ENCODE peak calls at places on chromosomes 6 and 20, in four cellular contexts. One of them, this sample, is unnamed.

GRCh38 chr20:63884506-63885263 is 10.2 kb upstream of the DNAJC5 start:
- DNase-seq in HCT116: no peak
- DNase-seq in K562: no peak
- DNase-seq in HepG2: no peak
- DNase-seq in this sample: no peak

GRCh38 chr6:13916230-13916944 is 8.4 kb upstream of the RNF182 start:
- DNase-seq in HCT116: no peak
- DNase-seq in K562: peak
- DNase-seq in HepG2: no peak
- DNase-seq in this sample: no peak

GRCh38 chr6:146859795-146860495 is 261.2 kb downstream of the ADGB start:
- DNase-seq in HCT116: no peak
- DNase-seq in K562: no peak
- DNase-seq in HepG2: no peak
- DNase-seq in this sample: no peak

GRCh38 chr20:1313236-1313964 is 15.5 kb downstream of the SDCBP2 start:
- DNase-seq in HCT116: peak
- DNase-seq in K562: peak
- DNase-seq in HepG2: peak
- DNase-seq in this sample: peak

GRCh38 chr6:109025639-109026038 is 69.0 kb downstream of the SESN1 start:
- DNase-seq in HCT116: no peak
- DNase-seq in K562: no peak
- DNase-seq in HepG2: no peak
- DNase-seq in this sample: no peak

GRCh38 chr6:105072799-105073199 is 107.0 kb downstream of the POPDC3 start:
- DNase-seq in HCT116: no peak
- DNase-seq in K562: no peak
- DNase-seq in HepG2: peak
- DNase-seq in this sample: no peak

GRCh38 chr6:101276066-101276465 is 117.4 kb upstream of the GRIK2 start:
- DNase-seq in HCT116: no peak
- DNase-seq in K562: no peak
- DNase-seq in HepG2: no peak
- DNase-seq in this sample: no peak

GRCh38 chr6:105428342-105428957 is 25.6 kb upstream of the PREP start:
- DNase-seq in HCT116: peak
- DNase-seq in K562: no peak
- DNase-seq in HepG2: peak
- DNase-seq in this sample: no peak

GRCh38 chr20:54535045-54535444 is 59.7 kb downstream of the DOK5 start:
- DNase-seq in HCT116: no peak
- DNase-seq in K562: no peak
- DNase-seq in HepG2: no peak
- DNase-seq in this sample: no peak

GRCh38 chr6:26457407-26457795 is 354 bp upstream of the BTN2A1 start:
- DNase-seq in HCT116: no peak
- DNase-seq in K562: peak
- DNase-seq in HepG2: no peak
- DNase-seq in this sample: no peak

GRCh38 chr20:11716945-11717248 is 200.8 kb upstream of the BTBD3 start:
- DNase-seq in HCT116: no peak
- DNase-seq in K562: no peak
- DNase-seq in HepG2: no peak
- DNase-seq in this sample: no peak

GRCh38 chr6:159093608-159094443 is 49.0 kb upstream of the TAGAP start:
- DNase-seq in HCT116: no peak
- DNase-seq in K562: no peak
- DNase-seq in HepG2: no peak
- DNase-seq in this sample: no peak

GRCh38 chr20:34629342-34629741 is 47.5 kb downstream of the PIGU start:
- DNase-seq in HCT116: no peak
- DNase-seq in K562: no peak
- DNase-seq in HepG2: no peak
- DNase-seq in this sample: no peak

GRCh38 chr6:136927313-136927712 is 5.2 kb downstream of the SLC35D3 start:
- DNase-seq in HCT116: peak
- DNase-seq in K562: no peak
- DNase-seq in HepG2: peak
- DNase-seq in this sample: peak

GRCh38 chr6:108966855-108967755 is 118.9 kb downstream of the ARMC2 start:
- DNase-seq in HCT116: peak
- DNase-seq in K562: no peak
- DNase-seq in HepG2: peak
- DNase-seq in this sample: no peak

GRCh38 chr20:4225778-4226177 is 210.4 kb upstream of the RNF24 start:
- DNase-seq in HCT116: no peak
- DNase-seq in K562: no peak
- DNase-seq in HepG2: peak
- DNase-seq in this sample: no peak

GRCh38 chr6:45687570-45687969 is 309.8 kb upstream of the SUPT3H start:
- DNase-seq in HCT116: no peak
- DNase-seq in K562: no peak
- DNase-seq in HepG2: no peak
- DNase-seq in this sample: no peak

GRCh38 chr6:3139090-3139903 is 18.0 kb downstream of the TUBB2A start:
- DNase-seq in HCT116: no peak
- DNase-seq in K562: no peak
- DNase-seq in HepG2: peak
- DNase-seq in this sample: no peak

GRCh38 chr20:17612287-17612974 is 42.6 kb downstream of the DSTN start:
- DNase-seq in HCT116: no peak
- DNase-seq in K562: no peak
- DNase-seq in HepG2: peak
- DNase-seq in this sample: no peak

GRCh38 chr6:157242791-157243190 is 80.5 kb downstream of the TMEM242 start:
- DNase-seq in HCT116: no peak
- DNase-seq in K562: no peak
- DNase-seq in HepG2: no peak
- DNase-seq in this sample: no peak

GRCh38 chr20:46269372-46269771 is 38.9 kb downstream of the CDH22 start:
- DNase-seq in HCT116: no peak
- DNase-seq in K562: no peak
- DNase-seq in HepG2: no peak
- DNase-seq in this sample: no peak

GRCh38 chr6:116096979-116097816 is 3.5 kb upstream of the NT5DC1 start:
- DNase-seq in HCT116: no peak
- DNase-seq in K562: no peak
- DNase-seq in HepG2: no peak
- DNase-seq in this sample: no peak

GRCh38 chr6:40947876-40948514 is 91.0 kb downstream of the UNC5CL start:
- DNase-seq in HCT116: no peak
- DNase-seq in K562: no peak
- DNase-seq in HepG2: no peak
- DNase-seq in this sample: no peak

GRCh38 chr20:31237763-31238162 is 19.7 kb upstream of the DEFB115 start:
- DNase-seq in HCT116: no peak
- DNase-seq in K562: no peak
- DNase-seq in HepG2: no peak
- DNase-seq in this sample: no peak

GRCh38 chr6:160137130-160137988 is 15.7 kb downstream of the SLC22A1 start:
- DNase-seq in HCT116: no peak
- DNase-seq in K562: no peak
- DNase-seq in HepG2: peak
- DNase-seq in this sample: no peak

GRCh38 chr6:21742238-21742660 is 148.7 kb downstream of the SOX4 start:
- DNase-seq in HCT116: peak
- DNase-seq in K562: no peak
- DNase-seq in HepG2: no peak
- DNase-seq in this sample: no peak

GRCh38 chr6:88574666-88575065 is 388.8 kb downstream of the RNGTT start:
- DNase-seq in HCT116: no peak
- DNase-seq in K562: no peak
- DNase-seq in HepG2: no peak
- DNase-seq in this sample: no peak

GRCh38 chr6:26155066-26155925 is 68.1 kb downstream of the HFE start:
- DNase-seq in HCT116: no peak
- DNase-seq in K562: no peak
- DNase-seq in HepG2: peak
- DNase-seq in this sample: no peak

GRCh38 chr6:6515691-6516607 is 72.6 kb upstream of the LY86 start:
- DNase-seq in HCT116: no peak
- DNase-seq in K562: no peak
- DNase-seq in HepG2: no peak
- DNase-seq in this sample: no peak

GRCh38 chr6:154824076-154824475 is 90.9 kb downstream of the SCAF8 start:
- DNase-seq in HCT116: no peak
- DNase-seq in K562: no peak
- DNase-seq in HepG2: no peak
- DNase-seq in this sample: no peak

GRCh38 chr20:41082306-41082705 is 53.7 kb downstream of the TOP1 start:
- DNase-seq in HCT116: no peak
- DNase-seq in K562: no peak
- DNase-seq in HepG2: no peak
- DNase-seq in this sample: no peak

GRCh38 chr6:84811351-84811750 is 47.0 kb upstream of the TBX18 start:
- DNase-seq in HCT116: no peak
- DNase-seq in K562: no peak
- DNase-seq in HepG2: no peak
- DNase-seq in this sample: no peak
- TF ChIP-seq TCF7L2 in HCT116: no peak
- TF ChIP-seq TCF7L2 in K562: no peak
- TF ChIP-seq TCF7L2 in HepG2: no peak
- TF ChIP-seq TCF7L2 in this sample: no peak

DNA sequence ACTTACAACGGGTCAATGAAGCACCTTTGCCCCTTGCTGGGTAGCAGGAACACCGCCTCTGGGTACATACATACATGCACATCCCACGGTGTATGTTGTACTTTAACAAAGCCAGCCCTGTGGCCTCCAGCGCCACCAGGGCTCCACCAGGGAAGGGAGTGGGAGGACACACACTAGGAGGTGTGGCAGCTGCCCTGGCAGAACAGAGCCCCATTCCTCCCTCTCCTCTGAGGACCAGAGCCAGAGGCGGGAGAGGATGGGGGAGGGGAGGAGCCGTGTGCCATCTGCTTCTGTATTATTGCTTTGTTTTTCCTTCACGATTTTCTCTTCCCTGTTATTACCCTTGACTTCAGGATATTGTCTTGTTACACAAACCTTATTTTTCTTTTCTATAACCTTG is 105.8 kb upstream of the TRAF3IP2 start:
- DNase-seq in HCT116: no peak
- DNase-seq in K562: no peak
- DNase-seq in HepG2: no peak
- DNase-seq in this sample: no peak
- TF ChIP-seq SIN3A in HCT116: no peak
- TF ChIP-seq SIN3A in K562: no peak
- TF ChIP-seq SIN3A in HepG2: no peak
- TF ChIP-seq SIN3A in this sample: no peak

DNA sequence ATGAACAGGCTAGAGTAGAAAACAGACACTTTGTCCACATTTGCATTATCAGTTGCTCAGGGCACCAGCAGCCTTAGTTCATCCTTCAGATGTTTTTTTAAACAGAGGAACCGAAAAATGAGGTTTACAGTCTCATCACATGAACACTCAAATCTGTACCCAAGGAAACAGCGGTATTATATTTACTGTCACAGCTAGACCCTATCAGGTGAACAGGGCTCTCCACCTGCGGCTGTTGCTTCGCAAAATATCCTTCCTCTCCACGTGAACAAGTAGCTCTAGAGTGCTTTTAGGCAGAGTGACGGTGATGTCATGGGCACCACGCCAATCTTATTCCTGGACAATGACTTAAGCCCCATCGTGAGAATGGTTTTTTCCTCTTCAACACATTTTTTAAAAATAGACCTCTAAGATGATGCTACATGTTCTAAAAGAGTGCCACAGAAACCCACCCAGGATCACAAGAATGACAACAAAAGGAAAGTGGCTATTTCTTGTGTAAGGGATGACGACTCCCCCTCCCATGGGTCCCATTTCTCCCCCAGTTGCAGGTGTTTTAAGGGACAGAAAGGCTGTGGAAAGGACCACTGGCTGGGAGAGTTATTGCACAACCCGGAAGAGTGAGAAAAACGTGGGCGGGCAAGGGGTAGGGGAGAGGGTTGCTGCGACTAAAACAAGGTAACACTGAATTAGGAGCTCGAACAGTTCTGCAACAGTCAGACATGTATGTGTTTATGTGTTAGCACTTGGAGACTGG is 77.7 kb downstream of the EFHC1 start:
- DNase-seq in HCT116: no peak
- DNase-seq in K562: no peak
- DNase-seq in HepG2: no peak
- DNase-seq in this sample: no peak
- TF ChIP-seq TCF7L2 in HCT116: no peak
- TF ChIP-seq TCF7L2 in K562: no peak
- TF ChIP-seq TCF7L2 in HepG2: no peak
- TF ChIP-seq TCF7L2 in this sample: no peak

DNA sequence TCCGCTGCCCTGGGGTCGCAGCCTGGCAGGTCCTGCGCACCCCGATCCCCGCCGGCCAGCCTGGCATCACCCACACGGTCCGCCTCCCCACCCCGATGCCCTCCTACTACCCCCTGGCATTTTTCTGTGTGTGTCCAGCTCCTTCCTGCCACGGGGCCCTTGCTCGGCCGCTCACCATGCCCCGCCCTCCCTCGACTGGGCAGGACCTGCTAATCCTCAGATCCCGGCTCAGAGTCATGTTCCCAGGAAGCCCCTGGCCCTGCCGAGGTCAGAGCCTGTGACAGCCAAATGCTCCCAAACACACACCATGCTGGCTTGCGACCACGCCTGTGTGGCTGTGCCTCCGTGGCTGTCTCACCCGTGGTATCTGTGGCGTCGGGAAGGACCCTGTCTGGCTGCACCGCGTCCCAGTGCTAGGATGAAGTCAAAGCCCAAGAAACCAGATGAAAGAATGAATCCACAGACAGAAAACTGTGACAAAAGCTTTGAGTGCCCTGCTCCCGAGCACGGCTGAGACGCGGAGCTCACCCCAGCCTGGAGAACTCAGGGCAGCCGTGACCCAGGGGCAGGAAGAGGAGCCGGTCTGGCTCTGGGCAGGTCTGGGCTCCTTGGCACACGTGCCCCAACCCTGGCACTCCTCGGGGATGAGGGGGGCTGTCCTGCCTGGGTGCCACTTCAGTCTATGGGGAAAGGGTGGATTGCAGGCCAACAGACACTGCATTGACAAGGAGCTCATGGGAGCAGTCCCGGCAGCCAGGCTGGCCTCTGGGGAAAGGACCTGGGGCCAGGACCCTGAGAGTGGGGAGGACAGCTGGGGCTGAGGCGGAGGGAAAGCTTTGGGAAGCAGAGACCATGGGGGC is 20.8 kb upstream of the SLCO4A1 start:
- DNase-seq in HCT116: no peak
- DNase-seq in K562: no peak
- DNase-seq in HepG2: no peak
- DNase-seq in this sample: no peak
- TF ChIP-seq SIN3A in HCT116: no peak
- TF ChIP-seq SIN3A in K562: no peak
- TF ChIP-seq SIN3A in HepG2: no peak
- TF ChIP-seq SIN3A in this sample: no peak

This sample was measured in Panc1.